ENCODE peak calls at places on chromosomes 12 and 14, in eight cellular contexts. Y is DMS 273 treated with DMSO at 0.1 percent for 48 hours; K is kidney epithelial cell; U is tibial artery; E is PC-9; B is mucosa of descending colon; J is SK-MEL-5; N is activated CD4-positive, CD25-positive, alpha-beta regulatory T cell treated with anti-CD3 and anti-CD28 coated beads, Interleukin-2, amount 50 U/mL, for 72 hours. L is an unnamed sample.
A peak's percentile ranks its signal among the peaks of the same experiment; 100 is the strongest.

GRCh38 chr12:132660047-132660446 is 27.1 kb downstream of the POLE start:
- DNase-seq in B (no peak), E (no peak), J (no peak), Y (no peak), N (no peak), U (peak; percentile 27), K (no peak), L (no peak)

GRCh38 chr14:75372260-75372659 is 55.6 kb upstream of the JDP2 start:
- DNase-seq in N (no peak), U (no peak), Y (no peak), J (peak; percentile 29), K (no peak), E (no peak), B (no peak), L (no peak)

GRCh38 chr12:102425109-102426009 is 55.0 kb downstream of the IGF1 start:
- DNase-seq in U (no peak), K (no peak), Y (no peak), B (no peak), N (no peak), J (no peak), E (no peak), L (no peak)

GRCh38 chr12:51519755-51520154 is 71.3 kb upstream of the SCN8A start:
- DNase-seq in Y (no peak), K (no peak), E (no peak), B (no peak), N (no peak), U (no peak), J (no peak), L (no peak)

GRCh38 chr12:19992311-19992710 is 376.0 kb upstream of the PDE3A start:
- DNase-seq in U (no peak), K (no peak), Y (no peak), B (peak; percentile 27), E (no peak), N (no peak), J (no peak), L (peak; percentile 53)

GRCh38 chr14:63186453-63186852 is 17.8 kb upstream of the RHOJ start:
- DNase-seq in K (no peak), Y (no peak), J (no peak), E (no peak), N (no peak), B (no peak), U (no peak), L (no peak)

GRCh38 chr12:124390442-124391116 is 95.7 kb downstream of the RFLNA start:
- DNase-seq in N (no peak), J (no peak), Y (no peak), B (peak; percentile 55), K (no peak), E (peak; percentile 84), U (peak; percentile 87), L (no peak)

GRCh38 chr14:92916201-92916600 is 6.7 kb upstream of the CHGA start:
- DNase-seq in E (no peak), N (no peak), K (no peak), Y (no peak), U (no peak), B (no peak), J (no peak), L (no peak)

GRCh38 chr12:116186482-116187157 is 90.9 kb downstream of the MED13L start:
- DNase-seq in J (no peak), Y (no peak), E (no peak), B (no peak), N (no peak), K (no peak), U (no peak), L (no peak)

GRCh38 chr12:118979763-118980406 is 1.5 kb upstream of the SRRM4 start:
- DNase-seq in U (no peak), J (peak; percentile 83), B (peak; percentile 35), Y (peak; percentile 27), N (no peak), K (no peak), E (peak; percentile 54), L (no peak)

L was measured in left colon.